ENCODE peak calls at places on chromosome 4, in seven cellular contexts. D is A549, V is suprapubic skin, Q is stomach, N is tibial nerve, R is ovary, K is K562. C is an unnamed sample.

GRCh38 chr4:142845293-142846070 is 619 bp downstream of the INPP4B start:
- DNase-seq in K (no peak), D (peak), V (no peak), Q (peak), R (peak), N (peak), C (peak)

GRCh38 chr4:101169044-101170014 is 178.0 kb downstream of the PPP3CA start:
- DNase-seq in D (peak), Q (peak), R (no peak), K (no peak), N (peak), V (no peak), C (peak)

GRCh38 chr4:185742766-185743165 is 69.2 kb downstream of the SORBS2 start:
- DNase-seq in V (no peak), Q (no peak), N (no peak), K (no peak), D (no peak), R (no peak), C (no peak)

GRCh38 chr4:56414135-56414675 is 21.2 kb downstream of the PPAT start:
- DNase-seq in Q (no peak), N (no peak), D (no peak), V (no peak), K (no peak), R (no peak), C (no peak)

GRCh38 chr4:53790286-53790685 is 199.0 kb upstream of the LNX1 start:
- DNase-seq in Q (no peak), N (no peak), V (no peak), D (no peak), K (no peak), R (no peak), C (no peak)

GRCh38 chr4:173382349-173382748 is 11.6 kb downstream of the SAP30 start:
- DNase-seq in N (no peak), V (no peak), R (no peak), D (no peak), K (no peak), Q (no peak), C (no peak)

GRCh38 chr4:11495291-11495690 is 66.6 kb upstream of the HS3ST1 start:
- DNase-seq in R (no peak), V (no peak), K (no peak), Q (no peak), D (no peak), N (no peak), C (no peak)

GRCh38 chr4:158462611-158463010 is 59.1 kb upstream of the RXFP1 start:
- DNase-seq in R (no peak), K (no peak), Q (no peak), N (no peak), D (no peak), V (no peak), C (no peak)

GRCh38 chr4:91325495-91325894 is 978.3 kb upstream of the GRID2 start:
- DNase-seq in R (no peak), N (peak), Q (peak), K (no peak), D (no peak), V (no peak), C (no peak)

GRCh38 chr4:3514221-3514780 is 17.9 kb downstream of the LRPAP1 start:
- DNase-seq in K (no peak), V (no peak), Q (no peak), R (no peak), D (no peak), N (no peak), C (no peak)

GRCh38 chr4:85298037-85298436 is 176.9 kb upstream of the ARHGAP24 start:
- DNase-seq in D (no peak), R (no peak), V (no peak), Q (no peak), K (no peak), N (no peak), C (no peak)

GRCh38 chr4:148207074-148207473 is 235.1 kb downstream of the NR3C2 start:
- DNase-seq in Q (no peak), K (no peak), D (no peak), R (no peak), N (no peak), V (no peak), C (no peak)

GRCh38 chr4:53601251-53601764 is 10.0 kb upstream of the LNX1 start:
- DNase-seq in D (peak), V (no peak), R (peak), Q (no peak), N (peak), K (peak), C (no peak)

GRCh38 chr4:153245775-153246174 is 41.5 kb downstream of the TRIM2 start:
- DNase-seq in Q (no peak), N (no peak), V (no peak), R (no peak), K (no peak), D (no peak), C (no peak)

GRCh38 chr4:108483077-108483476 is 137.3 kb upstream of the RPL34 start:
- DNase-seq in N (no peak), V (no peak), R (no peak), D (no peak), K (no peak), Q (no peak), C (no peak)

GRCh38 chr4:57475424-57475823 is 365.2 kb upstream of the IGFBP7 start:
- DNase-seq in Q (no peak), V (no peak), N (no peak), D (no peak), R (no peak), K (no peak), C (no peak)

GRCh38 chr4:4410271-4410670 is 23.4 kb downstream of the NSG1 start:
- DNase-seq in R (no peak), Q (no peak), N (no peak), D (no peak), K (no peak), V (no peak), C (no peak)

GRCh38 chr4:43837604-43838003 is 611.0 kb downstream of the KCTD8 start:
- DNase-seq in K (no peak), N (no peak), D (no peak), R (no peak), V (no peak), Q (no peak), C (no peak)

GRCh38 chr4:153483432-153484418 is 17.6 kb downstream of the TMEM131L start:
- DNase-seq in Q (no peak), K (no peak), V (no peak), N (no peak), D (no peak), R (no peak), C (no peak)

GRCh38 chr4:14169460-14169859 is 541.9 kb upstream of the BOD1L1 start:
- DNase-seq in R (no peak), D (peak), Q (no peak), V (no peak), N (no peak), K (no peak), C (no peak)

GRCh38 chr4:69858683-69859082 is 1.3 kb downstream of the SULT1E1 start:
- DNase-seq in D (no peak), Q (no peak), N (no peak), R (no peak), K (no peak), V (no peak), C (no peak)

GRCh38 chr4:168551945-168552695 is 55.3 kb downstream of the PALLD start:
- DNase-seq in D (peak), Q (no peak), N (no peak), R (no peak), K (peak), V (no peak), C (no peak)

GRCh38 chr4:11914406-11914805 is 485.7 kb upstream of the HS3ST1 start:
- DNase-seq in Q (no peak), V (no peak), N (no peak), K (no peak), R (no peak), D (no peak), C (no peak)

GRCh38 chr4:8534129-8534528 is 46.1 kb upstream of the GPR78 start:
- DNase-seq in K (no peak), N (no peak), V (no peak), R (no peak), Q (peak), D (no peak), C (no peak)

GRCh38 chr4:77347341-77347740 is 190.3 kb downstream of the CCNG2 start:
- DNase-seq in R (no peak), D (peak), V (no peak), N (no peak), Q (peak), K (no peak), C (no peak)

GRCh38 chr4:104967034-104967401 is 179.7 kb upstream of the TET2 start:
- DNase-seq in D (no peak), V (no peak), Q (no peak), K (no peak), N (no peak), R (no peak), C (no peak)

GRCh38 chr4:39700500-39700899 is 2.6 kb downstream of the UBE2K start:
- DNase-seq in N (no peak), Q (no peak), R (no peak), K (no peak), D (no peak), V (no peak), C (no peak)

GRCh38 chr4:121072080-121072835 is at the start of gene NDNF:
- DNase-seq in V (peak), R (peak), N (peak), K (no peak), Q (no peak), D (no peak), C (peak)

GRCh38 chr4:121070274-121070673 is 2.1 kb downstream of the NDNF start:
- DNase-seq in V (no peak), D (no peak), N (no peak), K (no peak), Q (no peak), R (peak), C (peak)

GRCh38 chr4:121070696-121071639 is 1.4 kb downstream of the NDNF start:
- DNase-seq in K (no peak), R (peak), V (peak), D (peak), N (no peak), Q (no peak), C (peak)

GRCh38 chr4:121072836-121073362 is 564 bp upstream of the NDNF start:
- DNase-seq in K (no peak), Q (no peak), R (no peak), D (no peak), N (no peak), V (no peak), C (peak)

DNA sequence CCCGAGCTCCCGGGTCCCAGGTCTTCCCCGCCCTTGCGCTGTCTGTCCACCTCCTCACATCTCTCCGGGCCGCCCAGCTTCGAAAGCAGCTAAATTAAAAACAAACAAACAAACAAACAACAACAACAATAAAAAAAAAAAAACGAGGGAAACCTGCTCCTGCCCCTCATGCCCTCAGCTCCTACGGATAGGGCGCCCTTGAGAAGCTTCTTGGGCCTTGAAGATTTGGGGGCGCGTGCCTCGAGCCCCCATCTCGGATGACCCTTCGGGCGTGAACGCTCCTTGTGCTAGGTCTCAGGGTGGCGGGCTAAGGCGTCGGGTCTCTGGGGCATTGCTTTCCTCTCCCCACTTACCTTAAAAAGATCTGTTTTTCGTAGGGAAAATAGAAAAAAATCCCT is 696 bp downstream of the NDNF start:
- DNase-seq in R (no peak), K (no peak), V (no peak), N (no peak), D (no peak), Q (no peak), C (no peak)
- TF ChIP-seq POLR2A in R (no peak), K (no peak), V (no peak), N (no peak), D (no peak), Q (no peak), C (no peak)

GRCh38 chr4:123449780-123450179 is 53.2 kb downstream of the SPRY1 start:
- DNase-seq in V (no peak), D (no peak), N (no peak), Q (no peak), R (no peak), K (no peak), C (no peak)
- TF ChIP-seq EP300 in V (no peak), D (no peak), N (no peak), Q (no peak), R (no peak), K (no peak), C (no peak)

GRCh38 chr4:81508786-81509574 is 37.3 kb upstream of the RASGEF1B start:
- DNase-seq in Q (no peak), K (no peak), V (no peak), N (no peak), R (no peak), D (no peak), C (no peak)
- TF ChIP-seq POLR2A in Q (no peak), K (no peak), V (no peak), N (no peak), R (no peak), D (no peak), C (no peak)

GRCh38 chr4:182432819-182433218 is 189.6 kb downstream of the TENM3 start:
- DNase-seq in D (no peak), K (no peak), Q (no peak), N (no peak), V (no peak), R (no peak), C (no peak)
- TF ChIP-seq EP300 in D (no peak), K (no peak), Q (no peak), N (no peak), V (no peak), R (no peak), C (no peak)

GRCh38 chr4:88613417-88613875 is 21.2 kb downstream of the HERC3 start:
- DNase-seq in K (no peak), V (no peak), R (no peak), D (no peak), Q (no peak), N (no peak), C (no peak)
- TF ChIP-seq POLR2A in K (no peak), V (peak), R (no peak), D (no peak), Q (no peak), N (no peak), C (no peak)

DNA sequence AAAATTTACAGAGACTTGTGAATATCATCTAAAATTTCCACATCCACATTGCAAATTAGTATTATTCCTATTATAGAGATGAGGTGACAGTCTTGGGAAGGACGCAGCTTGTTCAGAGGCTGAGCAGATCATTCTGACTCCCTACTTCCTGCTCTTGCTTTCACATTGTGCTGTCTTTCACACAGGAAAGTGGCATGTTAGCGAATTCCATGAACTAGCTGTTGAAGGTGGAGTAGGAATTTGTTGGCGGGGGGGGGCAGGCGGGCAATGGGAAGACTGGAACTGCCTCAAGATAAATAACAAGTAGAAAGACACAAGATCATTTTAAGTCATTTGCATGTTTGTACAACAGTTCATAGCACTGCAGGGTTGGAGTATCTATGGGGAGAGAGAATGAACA is 2.3 kb downstream of the PF4V1 start:
- DNase-seq in V (no peak), Q (no peak), R (no peak), K (no peak), D (no peak), N (no peak), C (no peak)
- TF ChIP-seq EP300 in V (no peak), Q (no peak), R (no peak), K (no peak), D (no peak), N (no peak), C (no peak)

DNA sequence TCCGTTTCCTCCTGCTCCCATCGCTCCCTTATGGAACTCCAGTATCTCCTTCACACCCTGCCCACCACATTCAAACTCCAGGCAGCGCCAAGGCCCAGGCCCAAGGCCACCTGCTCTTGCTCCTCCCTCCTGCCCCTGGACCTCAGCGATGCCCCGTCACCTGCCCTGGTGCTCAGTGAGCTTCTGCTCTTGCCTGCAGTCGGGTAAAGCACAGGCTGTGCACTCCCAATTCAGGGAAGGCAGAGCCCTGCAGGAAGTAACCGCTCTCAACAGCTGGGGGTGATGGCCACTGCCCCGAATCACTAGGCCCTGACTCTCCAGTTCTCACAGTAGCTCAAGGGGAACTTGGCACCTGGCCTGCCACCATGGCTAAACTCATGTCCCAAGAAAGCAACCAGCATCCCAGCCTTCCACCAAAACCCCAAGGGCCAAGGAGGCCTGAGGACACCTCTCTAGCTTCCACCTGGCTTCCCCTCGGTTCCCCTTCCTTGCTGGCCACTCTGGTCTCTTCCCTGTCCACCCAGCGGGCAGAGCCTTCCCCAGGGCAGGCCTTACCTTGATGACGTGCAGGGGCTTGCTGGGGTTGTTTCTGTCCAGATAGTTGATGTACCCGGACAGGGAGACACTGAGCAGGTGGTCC is 29.3 kb downstream of the WDR1 start:
- DNase-seq in R (no peak), K (no peak), Q (no peak), V (no peak), D (no peak), N (no peak), C (peak)
- TF ChIP-seq POLR2A in R (no peak), K (no peak), Q (no peak), V (no peak), D (no peak), N (no peak), C (no peak)

GRCh38 chr4:83358410-83358809 is 23.8 kb upstream of the HPSE start:
- DNase-seq in D (peak), Q (no peak), R (no peak), N (no peak), V (no peak), K (no peak), C (no peak)
- TF ChIP-seq EP300 in D (no peak), Q (no peak), R (no peak), N (no peak), V (no peak), K (no peak), C (no peak)

GRCh38 chr4:184282895-184283654 is 65.4 kb upstream of the ENPP6 start:
- DNase-seq in K (no peak), V (no peak), N (peak), R (no peak), D (no peak), Q (no peak), C (no peak)
- TF ChIP-seq POLR2A in K (no peak), V (no peak), N (no peak), R (no peak), D (no peak), Q (no peak), C (no peak)

GRCh38 chr4:102344955-102345794 is at the start of gene SLC39A8:
- DNase-seq in R (peak), K (peak), D (peak), Q (peak), N (peak), V (peak), C (peak)
- TF ChIP-seq EP300 in R (no peak), K (peak), D (no peak), Q (no peak), N (no peak), V (no peak), C (no peak)

C was measured in sigmoid colon.